ENCODE peak calls at places on chromosomes 13 and 19, in nine cellular contexts. One of them, this sample, is unnamed.
A peak's percentile ranks its signal among the peaks of the same experiment; 100 is the strongest.

GRCh38 chr13:46124531-46124966 is 19.7 kb upstream of the CPB2 start:
- DNase-seq in breast epithelium: no peak
- DNase-seq in Panc1: no peak
- DNase-seq in K562: no peak
- DNase-seq in suprapubic skin: no peak
- DNase-seq in transverse colon: no peak
- DNase-seq in GM23338: no peak
- DNase-seq in GM12878: no peak
- DNase-seq in sigmoid colon: no peak
- DNase-seq in this sample: no peak

GRCh38 chr19:34430738-34431625 is 2.8 kb downstream of the UBA2 start:
- DNase-seq in breast epithelium: no peak
- DNase-seq in Panc1: peak; percentile 28
- DNase-seq in K562: peak; percentile 76
- DNase-seq in suprapubic skin: no peak
- DNase-seq in transverse colon: no peak
- DNase-seq in GM23338: peak; percentile 83
- DNase-seq in GM12878: no peak
- DNase-seq in sigmoid colon: no peak
- DNase-seq in this sample: peak; percentile 26

GRCh38 chr19:19552811-19553210 is 14.7 kb downstream of the CILP2 start:
- DNase-seq in breast epithelium: no peak
- DNase-seq in Panc1: no peak
- DNase-seq in K562: peak; percentile 71
- DNase-seq in suprapubic skin: no peak
- DNase-seq in transverse colon: peak; percentile 42
- DNase-seq in GM23338: peak; percentile 79
- DNase-seq in GM12878: no peak
- DNase-seq in sigmoid colon: no peak
- DNase-seq in this sample: no peak

GRCh38 chr13:106372199-106373160 is 163.0 kb downstream of the EFNB2 start:
- DNase-seq in breast epithelium: no peak
- DNase-seq in Panc1: no peak
- DNase-seq in K562: no peak
- DNase-seq in suprapubic skin: no peak
- DNase-seq in transverse colon: no peak
- DNase-seq in GM23338: no peak
- DNase-seq in GM12878: no peak
- DNase-seq in sigmoid colon: no peak
- DNase-seq in this sample: no peak

GRCh38 chr19:49301866-49302252 is 23.1 kb downstream of the SLC6A16 start:
- DNase-seq in breast epithelium: no peak
- DNase-seq in Panc1: no peak
- DNase-seq in K562: no peak
- DNase-seq in suprapubic skin: no peak
- DNase-seq in transverse colon: no peak
- DNase-seq in GM23338: no peak
- DNase-seq in GM12878: no peak
- DNase-seq in sigmoid colon: no peak
- DNase-seq in this sample: no peak

GRCh38 chr13:19984430-19985218 is 26.1 kb downstream of the ZMYM2 start:
- DNase-seq in breast epithelium: no peak
- DNase-seq in Panc1: peak; percentile 2
- DNase-seq in K562: peak; percentile 24
- DNase-seq in suprapubic skin: no peak
- DNase-seq in transverse colon: no peak
- DNase-seq in GM23338: peak; percentile 84
- DNase-seq in GM12878: peak; percentile 50
- DNase-seq in sigmoid colon: no peak
- DNase-seq in this sample: peak; percentile 40

GRCh38 chr13:45205124-45205523 is 4.3 kb upstream of the KCTD4 start:
- DNase-seq in breast epithelium: no peak
- DNase-seq in Panc1: no peak
- DNase-seq in K562: no peak
- DNase-seq in suprapubic skin: no peak
- DNase-seq in transverse colon: no peak
- DNase-seq in GM23338: no peak
- DNase-seq in GM12878: no peak
- DNase-seq in sigmoid colon: no peak
- DNase-seq in this sample: no peak

GRCh38 chr13:66994097-66994496 is 236.0 kb downstream of the PCDH9 start:
- DNase-seq in breast epithelium: peak; percentile 57
- DNase-seq in Panc1: no peak
- DNase-seq in K562: peak; percentile 62
- DNase-seq in suprapubic skin: peak; percentile 75
- DNase-seq in transverse colon: peak; percentile 15
- DNase-seq in GM23338: peak; percentile 95
- DNase-seq in GM12878: no peak
- DNase-seq in sigmoid colon: peak; percentile 71
- DNase-seq in this sample: no peak

GRCh38 chr13:113452942-113453901 is at the start of gene ADPRHL1:
- DNase-seq in breast epithelium: peak; percentile 43
- DNase-seq in Panc1: no peak
- DNase-seq in K562: no peak
- DNase-seq in suprapubic skin: no peak
- DNase-seq in transverse colon: no peak
- DNase-seq in GM23338: no peak
- DNase-seq in GM12878: no peak
- DNase-seq in sigmoid colon: peak; percentile 70
- DNase-seq in this sample: no peak

GRCh38 chr13:107373551-107373950 is 805.6 kb upstream of the ARGLU1 start:
- DNase-seq in breast epithelium: no peak
- DNase-seq in Panc1: no peak
- DNase-seq in K562: no peak
- DNase-seq in suprapubic skin: no peak
- DNase-seq in transverse colon: no peak
- DNase-seq in GM23338: peak; percentile 69
- DNase-seq in GM12878: no peak
- DNase-seq in sigmoid colon: no peak
- DNase-seq in this sample: no peak

GRCh38 chr13:50128406-50129048 is 113.3 kb downstream of the KCNRG start:
- DNase-seq in breast epithelium: no peak
- DNase-seq in Panc1: no peak
- DNase-seq in K562: no peak
- DNase-seq in suprapubic skin: no peak
- DNase-seq in transverse colon: no peak
- DNase-seq in GM23338: peak; percentile 59
- DNase-seq in GM12878: no peak
- DNase-seq in sigmoid colon: no peak
- DNase-seq in this sample: no peak

GRCh38 chr19:18763674-18764590 is 27.2 kb downstream of the COMP start:
- DNase-seq in breast epithelium: peak; percentile 78
- DNase-seq in Panc1: no peak
- DNase-seq in K562: peak; percentile 56
- DNase-seq in suprapubic skin: no peak
- DNase-seq in transverse colon: no peak
- DNase-seq in GM23338: no peak
- DNase-seq in GM12878: no peak
- DNase-seq in sigmoid colon: no peak
- DNase-seq in this sample: no peak

GRCh38 chr13:111614613-111615012 is 294.2 kb downstream of the TEX29 start:
- DNase-seq in breast epithelium: no peak
- DNase-seq in Panc1: no peak
- DNase-seq in K562: no peak
- DNase-seq in suprapubic skin: no peak
- DNase-seq in transverse colon: no peak
- DNase-seq in GM23338: no peak
- DNase-seq in GM12878: no peak
- DNase-seq in sigmoid colon: no peak
- DNase-seq in this sample: no peak

GRCh38 chr19:11680689-11681302 is 58.0 kb downstream of the ZNF823 start:
- DNase-seq in breast epithelium: no peak
- DNase-seq in Panc1: no peak
- DNase-seq in K562: no peak
- DNase-seq in suprapubic skin: no peak
- DNase-seq in transverse colon: no peak
- DNase-seq in GM23338: no peak
- DNase-seq in GM12878: no peak
- DNase-seq in sigmoid colon: no peak
- DNase-seq in this sample: no peak

GRCh38 chr19:11684987-11685675 is 53.6 kb downstream of the ZNF823 start:
- DNase-seq in breast epithelium: no peak
- DNase-seq in Panc1: no peak
- DNase-seq in K562: no peak
- DNase-seq in suprapubic skin: no peak
- DNase-seq in transverse colon: no peak
- DNase-seq in GM23338: no peak
- DNase-seq in GM12878: no peak
- DNase-seq in sigmoid colon: no peak
- DNase-seq in this sample: no peak

DNA sequence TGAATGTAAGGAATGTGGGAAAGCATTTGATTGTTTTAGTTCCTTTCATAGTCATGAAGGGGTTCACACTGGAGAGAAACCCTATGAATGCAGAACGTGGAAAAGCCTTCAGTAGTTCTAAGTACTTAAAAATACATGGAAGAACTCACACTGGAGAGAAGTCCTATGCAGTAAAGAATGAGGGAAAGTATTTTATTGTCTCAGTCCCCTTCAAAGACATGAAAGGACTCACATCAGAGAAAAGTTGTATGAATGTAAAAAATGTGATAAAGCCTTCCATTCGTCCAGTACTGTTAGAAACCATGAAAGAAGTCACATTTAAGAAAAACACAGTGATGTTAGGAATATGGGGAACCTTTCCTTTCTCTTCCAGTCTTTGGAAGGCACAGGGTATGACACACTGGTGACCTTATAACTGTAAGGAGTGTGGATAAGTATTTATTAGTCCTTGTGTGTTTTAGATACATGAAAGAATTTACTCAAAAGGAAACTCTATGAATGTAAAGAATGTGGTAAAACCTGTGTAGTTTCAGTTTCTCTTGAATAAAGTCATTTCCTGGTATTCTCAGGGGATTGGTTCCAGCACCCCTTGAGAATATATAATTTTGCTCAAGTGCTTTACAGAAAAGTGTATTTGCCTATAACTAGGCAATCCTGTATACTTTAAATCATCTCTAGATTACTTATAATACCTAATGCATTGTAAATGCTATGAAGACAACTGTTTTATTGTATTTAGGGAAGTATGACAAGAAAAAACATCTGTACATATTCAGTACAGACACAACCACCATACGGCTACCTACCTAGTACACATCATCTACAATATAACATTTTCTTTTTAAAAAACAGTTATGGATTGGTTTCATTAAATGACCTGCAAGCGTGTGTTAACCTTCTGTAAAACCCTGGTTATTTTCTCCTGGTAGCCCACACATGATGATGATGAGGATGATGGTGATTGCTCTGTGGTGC is 52.8 kb downstream of the ZNF823 start:
- DNase-seq in breast epithelium: no peak
- DNase-seq in Panc1: no peak
- DNase-seq in K562: no peak
- DNase-seq in suprapubic skin: no peak
- DNase-seq in transverse colon: no peak
- DNase-seq in GM23338: no peak
- DNase-seq in GM12878: no peak
- DNase-seq in sigmoid colon: no peak
- DNase-seq in this sample: no peak
- TF ChIP-seq POLR2AphosphoS5 in breast epithelium: no peak
- TF ChIP-seq POLR2AphosphoS5 in Panc1: no peak
- TF ChIP-seq POLR2AphosphoS5 in K562: no peak
- TF ChIP-seq POLR2AphosphoS5 in suprapubic skin: no peak
- TF ChIP-seq POLR2AphosphoS5 in transverse colon: no peak
- TF ChIP-seq POLR2AphosphoS5 in GM23338: no peak
- TF ChIP-seq POLR2AphosphoS5 in GM12878: no peak
- TF ChIP-seq POLR2AphosphoS5 in sigmoid colon: no peak
- TF ChIP-seq POLR2AphosphoS5 in this sample: no peak

GRCh38 chr13:41074523-41074922 is 13.2 kb downstream of the WBP4 start:
- DNase-seq in breast epithelium: no peak
- DNase-seq in Panc1: no peak
- DNase-seq in K562: no peak
- DNase-seq in suprapubic skin: no peak
- DNase-seq in transverse colon: no peak
- DNase-seq in GM23338: no peak
- DNase-seq in GM12878: no peak
- DNase-seq in sigmoid colon: no peak
- DNase-seq in this sample: no peak
- H3K4me3 ChIP-seq in breast epithelium: no peak overlapping the region
- H3K4me3 ChIP-seq in Panc1: no peak overlapping the region
- H3K4me3 ChIP-seq in K562: no peak overlapping the region
- H3K4me3 ChIP-seq in suprapubic skin: no peak overlapping the region
- H3K4me3 ChIP-seq in transverse colon: no peak overlapping the region
- H3K4me3 ChIP-seq in GM23338: no peak overlapping the region
- H3K4me3 ChIP-seq in GM12878: no peak overlapping the region
- H3K4me3 ChIP-seq in sigmoid colon: no peak overlapping the region
- H3K4me3 ChIP-seq in this sample: no peak overlapping the region

GRCh38 chr19:45016388-45017314 is 15.4 kb downstream of the RELB start:
- DNase-seq in breast epithelium: peak; percentile 69
- DNase-seq in Panc1: no peak
- DNase-seq in K562: peak; percentile 86
- DNase-seq in suprapubic skin: peak; percentile 82
- DNase-seq in transverse colon: peak; percentile 74
- DNase-seq in GM23338: peak; percentile 92
- DNase-seq in GM12878: peak; percentile 94
- DNase-seq in sigmoid colon: peak; percentile 83
- DNase-seq in this sample: no peak
- TF ChIP-seq POLR2AphosphoS5 in breast epithelium: no peak
- TF ChIP-seq POLR2AphosphoS5 in Panc1: no peak
- TF ChIP-seq POLR2AphosphoS5 in K562: no peak
- TF ChIP-seq POLR2AphosphoS5 in suprapubic skin: no peak
- TF ChIP-seq POLR2AphosphoS5 in transverse colon: no peak
- TF ChIP-seq POLR2AphosphoS5 in GM23338: no peak
- TF ChIP-seq POLR2AphosphoS5 in GM12878: peak; percentile 82
- TF ChIP-seq POLR2AphosphoS5 in sigmoid colon: peak; percentile 35
- TF ChIP-seq POLR2AphosphoS5 in this sample: no peak

GRCh38 chr19:1085053-1085658 is 10.0 kb downstream of the POLR2E start:
- DNase-seq in breast epithelium: no peak
- DNase-seq in Panc1: no peak
- DNase-seq in K562: no peak
- DNase-seq in suprapubic skin: no peak
- DNase-seq in transverse colon: no peak
- DNase-seq in GM23338: no peak
- DNase-seq in GM12878: no peak
- DNase-seq in sigmoid colon: no peak
- DNase-seq in this sample: no peak

GRCh38 chr19:1081301-1082164 is 13.6 kb downstream of the POLR2E start:
- DNase-seq in breast epithelium: no peak
- DNase-seq in Panc1: no peak
- DNase-seq in K562: no peak
- DNase-seq in suprapubic skin: no peak
- DNase-seq in transverse colon: no peak
- DNase-seq in GM23338: peak; percentile 75
- DNase-seq in GM12878: no peak
- DNase-seq in sigmoid colon: no peak
- DNase-seq in this sample: no peak

GRCh38 chr19:1082165-1082927 is 12.8 kb downstream of the POLR2E start:
- DNase-seq in breast epithelium: peak; percentile 91
- DNase-seq in Panc1: no peak
- DNase-seq in K562: peak; percentile 97
- DNase-seq in suprapubic skin: no peak
- DNase-seq in transverse colon: peak; percentile 96
- DNase-seq in GM23338: peak; percentile 98
- DNase-seq in GM12878: no peak
- DNase-seq in sigmoid colon: no peak
- DNase-seq in this sample: no peak

GRCh38 chr19:1084024-1084868 is 10.9 kb downstream of the POLR2E start:
- DNase-seq in breast epithelium: no peak
- DNase-seq in Panc1: no peak
- DNase-seq in K562: no peak
- DNase-seq in suprapubic skin: no peak
- DNase-seq in transverse colon: no peak
- DNase-seq in GM23338: no peak
- DNase-seq in GM12878: no peak
- DNase-seq in sigmoid colon: no peak
- DNase-seq in this sample: no peak

GRCh38 chr19:1082928-1083816 is 12.0 kb downstream of the POLR2E start:
- DNase-seq in breast epithelium: no peak
- DNase-seq in Panc1: no peak
- DNase-seq in K562: no peak
- DNase-seq in suprapubic skin: no peak
- DNase-seq in transverse colon: peak; percentile 14
- DNase-seq in GM23338: no peak
- DNase-seq in GM12878: no peak
- DNase-seq in sigmoid colon: no peak
- DNase-seq in this sample: no peak
- H3K4me3 ChIP-seq in breast epithelium: peak overlapping the region; percentile 67
- H3K4me3 ChIP-seq in Panc1: no peak overlapping the region
- H3K4me3 ChIP-seq in K562: peak overlapping the region; percentile 54
- H3K4me3 ChIP-seq in suprapubic skin: peak overlapping the region; percentile 42
- H3K4me3 ChIP-seq in transverse colon: peak overlapping the region; percentile 22
- H3K4me3 ChIP-seq in GM23338: peak overlapping the region; percentile 55
- H3K4me3 ChIP-seq in GM12878: no peak overlapping the region
- H3K4me3 ChIP-seq in sigmoid colon: no peak overlapping the region
- H3K4me3 ChIP-seq in this sample: peak overlapping the region; percentile 77

This sample was measured in SK-N-MC.